ENCODE peak calls at places on chromosome 11, in ten cellular contexts. J, N, C, L, Z, U, G, O, W and D are unnamed samples.

GRCh38 chr11:128451651-128452470 is 135.5 kb downstream of the ETS1 start:
- DNase-seq in C (peak), G (peak), L (no peak), O (no peak), W (peak), U (peak), N (peak), J (peak), Z (no peak), D (no peak)

GRCh38 chr11:113119074-113119473 is 157.9 kb downstream of the NCAM1 start:
- DNase-seq in L (no peak), G (no peak), W (no peak), N (no peak), C (no peak), J (no peak), Z (no peak), U (no peak), O (no peak), D (no peak)

GRCh38 chr11:121311373-121311772 is 18.8 kb downstream of the SC5D start:
- DNase-seq in O (no peak), Z (no peak), C (no peak), J (no peak), L (peak), G (no peak), N (no peak), U (no peak), W (no peak), D (no peak)

GRCh38 chr11:6734616-6735015 is 37.2 kb downstream of the OR2AG2 start:
- DNase-seq in G (no peak), U (no peak), N (no peak), W (no peak), C (no peak), Z (no peak), O (no peak), J (no peak), L (peak), D (no peak)

GRCh38 chr11:69335010-69335409 is 41.1 kb downstream of the MYEOV start:
- DNase-seq in J (no peak), G (no peak), N (no peak), L (no peak), U (no peak), O (no peak), C (peak), Z (no peak), W (no peak), D (no peak)

GRCh38 chr11:36425593-36426206 is 84.4 kb downstream of the TRAF6 start:
- DNase-seq in O (no peak), Z (no peak), G (no peak), U (no peak), J (no peak), L (no peak), N (peak), W (no peak), C (no peak), D (no peak)

GRCh38 chr11:103397369-103397768 is 288.1 kb downstream of the DYNC2H1 start:
- DNase-seq in L (no peak), Z (no peak), J (no peak), N (no peak), G (no peak), U (no peak), W (no peak), C (no peak), O (no peak), D (no peak)

GRCh38 chr11:92702037-92702436 is 267.4 kb upstream of the MTNR1B start:
- DNase-seq in G (no peak), N (peak), L (no peak), O (no peak), U (no peak), Z (no peak), C (no peak), W (no peak), J (no peak), D (no peak)

GRCh38 chr11:72614381-72614780 is 59.8 kb downstream of the PDE2A start:
- DNase-seq in C (no peak), Z (no peak), U (no peak), N (no peak), O (no peak), G (no peak), W (no peak), L (no peak), J (no peak), D (no peak)

GRCh38 chr11:47599821-47600377 is 5.7 kb upstream of the C1QTNF4 start:
- DNase-seq in Z (no peak), U (no peak), O (no peak), J (no peak), L (no peak), G (no peak), W (no peak), N (no peak), C (peak), D (peak)

GRCh38 chr11:57800444-57801184 is 39.0 kb downstream of the CTNND1 start:
- DNase-seq in N (peak), G (peak), J (no peak), Z (no peak), U (peak), L (peak), O (no peak), W (no peak), C (no peak), D (no peak)

GRCh38 chr11:650482-650881 is 13.4 kb downstream of the DRD4 start:
- DNase-seq in C (no peak), G (no peak), J (no peak), N (no peak), W (no peak), L (no peak), U (no peak), O (no peak), Z (no peak), D (no peak)

GRCh38 chr11:116294630-116295029 is 478.2 kb downstream of the BUD13 start:
- DNase-seq in O (no peak), N (peak), G (no peak), Z (no peak), L (no peak), J (no peak), C (no peak), W (no peak), U (no peak), D (no peak)

GRCh38 chr11:59756496-59756840 is 1.3 kb downstream of the STX3 start:
- DNase-seq in W (no peak), Z (no peak), N (peak), C (no peak), L (no peak), O (no peak), U (no peak), G (no peak), J (no peak), D (no peak)

GRCh38 chr11:120330045-120330444 is 4.9 kb downstream of the TLCD5 start:
- DNase-seq in U (no peak), G (no peak), W (no peak), L (no peak), C (no peak), N (no peak), Z (no peak), J (no peak), O (no peak), D (no peak)

GRCh38 chr11:75330279-75330678 is 21.2 kb downstream of the ARRB1 start:
- DNase-seq in U (no peak), W (peak), N (no peak), Z (no peak), C (no peak), J (no peak), G (no peak), L (no peak), O (no peak), D (no peak)

GRCh38 chr11:66457826-66458225 is 8.9 kb upstream of the PELI3 start:
- DNase-seq in C (no peak), J (no peak), W (no peak), O (no peak), L (no peak), N (no peak), U (no peak), G (no peak), Z (no peak), D (no peak)

GRCh38 chr11:66467756-66468155 is 1.1 kb downstream of the PELI3 start:
- DNase-seq in U (no peak), Z (no peak), C (no peak), W (peak), O (no peak), N (no peak), G (peak), L (peak), J (no peak), D (no peak)

GRCh38 chr11:1557904-1558831 is 13.9 kb downstream of the DUSP8 start:
- DNase-seq in J (no peak), Z (no peak), N (peak), C (peak), W (peak), O (peak), U (no peak), L (no peak), G (no peak), D (no peak)

GRCh38 chr11:102664001-102664752 is 39.0 kb upstream of the MMP20 start:
- DNase-seq in N (no peak), U (no peak), J (no peak), G (no peak), Z (no peak), L (peak), O (no peak), C (no peak), W (no peak), D (no peak)

GRCh38 chr11:20913113-20913512 is 243.7 kb downstream of the NELL1 start:
- DNase-seq in U (no peak), G (no peak), Z (no peak), C (no peak), J (no peak), L (no peak), W (no peak), O (no peak), N (no peak), D (no peak)

GRCh38 chr11:68470304-68470811 is 9.8 kb downstream of the PPP6R3 start:
- DNase-seq in W (no peak), G (no peak), U (no peak), C (no peak), O (no peak), Z (no peak), J (no peak), N (no peak), L (peak), D (no peak)

GRCh38 chr11:3840289-3840869 is 380 bp downstream of the RHOG start:
- DNase-seq in O (peak), U (no peak), Z (peak), N (no peak), J (no peak), C (no peak), G (peak), W (peak), L (peak), D (peak)

GRCh38 chr11:11640152-11640551 is 18.3 kb upstream of the GALNT18 start:
- DNase-seq in N (no peak), U (no peak), O (no peak), Z (no peak), G (no peak), C (no peak), W (no peak), J (no peak), L (no peak), D (no peak)

GRCh38 chr11:695332-695605 is 247 bp upstream of the DEAF1 start:
- DNase-seq in W (no peak), G (no peak), J (no peak), Z (no peak), N (no peak), C (no peak), O (no peak), U (no peak), L (no peak), D (no peak)

GRCh38 chr11:77505956-77506355 is 32.1 kb upstream of the PAK1 start:
- DNase-seq in C (no peak), Z (no peak), N (no peak), J (no peak), O (no peak), W (no peak), G (no peak), L (no peak), U (no peak), D (no peak)

GRCh38 chr11:110818032-110818687 is 105.9 kb upstream of the ARHGAP20 start:
- DNase-seq in O (no peak), C (no peak), G (no peak), N (no peak), Z (no peak), U (no peak), L (peak), W (no peak), J (no peak), D (no peak)

GRCh38 chr11:104410336-104410735 is 246.4 kb upstream of the PDGFD start:
- DNase-seq in G (no peak), J (no peak), C (no peak), N (no peak), U (no peak), Z (no peak), O (no peak), L (no peak), W (no peak), D (no peak)

GRCh38 chr11:133825666-133826065 is 19.6 kb downstream of the SPATA19 start:
- DNase-seq in L (no peak), N (no peak), Z (no peak), W (no peak), U (no peak), O (no peak), G (no peak), C (no peak), J (no peak), D (no peak)

GRCh38 chr11:34609187-34609751 is 11.6 kb upstream of the EHF start:
- DNase-seq in W (no peak), J (no peak), G (no peak), L (no peak), O (no peak), N (no peak), C (no peak), Z (no peak), U (no peak), D (no peak)

GRCh38 chr11:86099727-86100320 is 30.9 kb upstream of the PICALM start:
- DNase-seq in U (no peak), C (no peak), Z (no peak), J (no peak), O (no peak), G (no peak), L (no peak), W (no peak), N (no peak), D (no peak)

GRCh38 chr11:848380-848931 is 5.8 kb downstream of the TSPAN4 start:
- DNase-seq in N (no peak), L (peak), O (peak), G (no peak), Z (peak), J (no peak), W (peak), C (no peak), U (peak), D (peak)

GRCh38 chr11:70048279-70049024 is 29.7 kb upstream of the ANO1 start:
- DNase-seq in O (no peak), U (no peak), L (no peak), Z (no peak), W (peak), G (no peak), C (no peak), N (no peak), J (no peak), D (no peak)

GRCh38 chr11:68282141-68282860 is 10.5 kb upstream of the C11orf24 start:
- DNase-seq in C (no peak), O (no peak), L (peak), J (no peak), N (no peak), G (no peak), Z (no peak), W (no peak), U (no peak), D (no peak)

GRCh38 chr11:59429924-59430516 is 3.8 kb upstream of the OR5A2 start:
- DNase-seq in U (peak), N (peak), J (no peak), Z (no peak), L (peak), C (no peak), O (no peak), G (peak), W (peak), D (no peak)

GRCh38 chr11:77175021-77175842 is 47.2 kb downstream of the MYO7A start:
- DNase-seq in W (no peak), L (no peak), N (no peak), G (no peak), C (no peak), J (no peak), Z (no peak), U (no peak), O (no peak), D (no peak)